ENCODE peak calls at places on chromosomes 11 and 22, in four cellular contexts. K, J, Z and R are unnamed samples.

GRCh38 chr11:72840780-72841179 is 26.6 kb downstream of the ATG16L2 start:
- DNase-seq in K (no peak), J (no peak), Z (peak; percentile 74), R (no peak)

GRCh38 chr11:43574949-43575915 is 105.3 kb upstream of the HSD17B12 start:
- DNase-seq in K (peak; percentile 53), J (no peak), Z (no peak), R (no peak)

GRCh38 chr22:46813816-46814597 is 51.6 kb downstream of the TBC1D22A start:
- DNase-seq in K (no peak), J (no peak), Z (no peak), R (no peak)

GRCh38 chr11:106076923-106077608 is at the start of gene KBTBD3:
- DNase-seq in K (peak; percentile 98), J (peak; percentile 71), Z (peak; percentile 98), R (peak; percentile 93)

GRCh38 chr11:134125507-134125906 is 56.6 kb downstream of the JAM3 start:
- DNase-seq in K (no peak), J (no peak), Z (no peak), R (no peak)

GRCh38 chr11:29333993-29334780 is 682.6 kb downstream of the KCNA4 start:
- DNase-seq in K (no peak), J (peak; percentile 61), Z (no peak), R (peak; percentile 36)

GRCh38 chr22:49632199-49633009 is 195.3 kb downstream of the BRD1 start:
- DNase-seq in K (peak; percentile 35), J (peak; percentile 67), Z (no peak), R (peak; percentile 64)

GRCh38 chr11:65609236-65609635 is 4.8 kb downstream of the MAP3K11 start:
- DNase-seq in K (no peak), J (no peak), Z (no peak), R (no peak)

GRCh38 chr11:45771942-45772522 is 32.9 kb upstream of the SLC35C1 start:
- DNase-seq in K (peak; percentile 92), J (peak; percentile 96), Z (peak; percentile 18), R (peak; percentile 94)

GRCh38 chr22:49137216-49137840 is 690.3 kb downstream of the BRD1 start:
- DNase-seq in K (no peak), J (no peak), Z (no peak), R (no peak)

GRCh38 chr11:71551711-71552110 is 3.5 kb downstream of the KRTAP5-9 start:
- DNase-seq in K (no peak), J (no peak), Z (no peak), R (no peak)

GRCh38 chr11:20045098-20045688 is 115.1 kb downstream of the DBX1 start:
- DNase-seq in K (no peak), J (no peak), Z (no peak), R (no peak)

GRCh38 chr11:30786392-30787120 is 200.4 kb upstream of the MPPED2 start:
- DNase-seq in K (no peak), J (no peak), Z (no peak), R (no peak)

GRCh38 chr22:20111045-20111688 is 4.7 kb upstream of the RANBP1 start:
- DNase-seq in K (peak; percentile 82), J (peak; percentile 54), Z (no peak), R (peak; percentile 75)
- TF ChIP-seq CTCF in K (peak; percentile 77), J (peak; percentile 25), Z (peak; percentile 34), R (peak; percentile 27)

GRCh38 chr11:746289-747175 is 732 bp upstream of the TALDO1 start:
- DNase-seq in K (peak; percentile 62), J (no peak), Z (no peak), R (peak; percentile 57)

GRCh38 chr11:749731-750130 is 2.5 kb downstream of the TALDO1 start:
- DNase-seq in K (no peak), J (no peak), Z (no peak), R (no peak)

GRCh38 chr11:748007-748359 is 719 bp downstream of the TALDO1 start:
- DNase-seq in K (no peak), J (no peak), Z (no peak), R (peak; percentile 48)

GRCh38 chr11:742571-743201 is 4.6 kb upstream of the TALDO1 start:
- DNase-seq in K (no peak), J (no peak), Z (no peak), R (no peak)

DNA sequence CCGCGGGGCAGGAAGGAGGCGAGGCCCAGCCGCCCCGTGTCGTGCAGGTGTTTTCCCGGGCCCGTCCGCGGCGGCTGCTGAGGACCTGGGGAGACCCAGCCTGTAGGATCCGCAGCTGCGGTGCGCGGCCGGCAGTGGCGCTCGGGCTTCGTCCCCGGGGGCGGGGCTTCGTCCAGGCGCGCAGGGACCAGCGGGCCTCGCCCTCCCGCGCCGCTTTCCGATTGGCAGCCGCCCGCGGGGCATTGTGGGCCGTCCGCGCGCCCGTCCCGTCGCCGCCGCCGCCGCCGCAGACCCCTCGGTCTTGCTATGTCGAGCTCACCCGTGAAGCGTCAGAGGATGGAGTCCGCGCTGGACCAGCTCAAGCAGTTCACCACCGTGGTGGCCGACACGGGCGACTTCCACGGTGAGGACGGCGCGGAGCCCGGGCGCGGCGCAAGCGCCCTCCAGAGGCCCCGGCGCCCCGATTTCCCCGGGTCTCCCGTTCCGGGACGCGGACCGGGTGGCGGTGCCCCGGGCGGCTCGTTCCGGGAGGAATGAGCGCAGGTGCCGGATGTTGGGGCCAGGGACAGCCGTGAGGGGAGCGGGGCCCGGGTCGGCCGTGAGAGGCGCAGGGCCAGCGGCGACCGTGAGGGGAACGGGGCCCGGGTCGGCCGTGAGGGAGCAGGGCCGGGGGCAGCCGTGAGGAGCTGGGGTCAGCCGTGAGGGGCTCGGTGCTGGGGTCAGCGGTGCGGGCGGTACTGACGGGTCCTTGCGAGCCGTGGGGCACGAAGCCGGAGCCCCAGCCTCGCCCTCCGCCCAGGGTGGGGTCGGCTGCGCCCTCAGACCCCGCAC is at the start of gene TALDO1:
- DNase-seq in K (peak; percentile 89), J (peak; percentile 88), Z (peak; percentile 51), R (peak; percentile 98)
- TF ChIP-seq CTCF in K (peak; percentile 11), J (no peak), Z (no peak), R (peak; percentile 34)

DNA sequence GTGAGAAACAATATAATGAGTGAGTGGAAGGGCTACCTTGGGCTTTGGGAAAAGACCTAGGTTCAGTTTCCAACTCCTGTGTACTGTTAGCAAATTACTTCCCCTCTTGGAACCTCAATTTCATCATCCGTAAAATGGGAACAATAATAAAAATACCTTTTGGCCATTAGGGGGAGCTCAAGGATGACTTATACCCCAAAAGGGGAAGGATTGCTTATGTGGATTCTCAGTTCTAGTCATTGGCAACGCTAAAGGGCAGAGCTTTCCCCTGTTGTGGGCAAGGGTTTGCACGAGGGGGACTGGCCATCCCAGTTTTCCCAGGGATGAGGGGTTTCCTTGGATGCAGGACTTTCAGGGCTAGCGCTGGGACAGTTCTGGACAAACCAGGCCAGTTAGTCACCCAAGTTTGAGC is 3.1 kb upstream of the COMMD9 start:
- DNase-seq in K (no peak), J (peak; percentile 44), Z (peak; percentile 19), R (peak; percentile 74)
- TF ChIP-seq CTCF in K (peak; percentile 85), J (peak; percentile 89), Z (peak; percentile 27), R (peak; percentile 34)

GRCh38 chr11:70049045-70049444 is 29.1 kb upstream of the ANO1 start:
- DNase-seq in K (no peak), J (no peak), Z (no peak), R (no peak)

GRCh38 chr11:70043482-70043881 is 34.6 kb upstream of the ANO1 start:
- DNase-seq in K (no peak), J (no peak), Z (no peak), R (no peak)

GRCh38 chr11:70050243-70050642 is 27.9 kb upstream of the ANO1 start:
- DNase-seq in K (no peak), J (no peak), Z (no peak), R (no peak)

GRCh38 chr11:70046089-70046488 is 32.0 kb upstream of the ANO1 start:
- DNase-seq in K (no peak), J (no peak), Z (no peak), R (no peak)

DNA sequence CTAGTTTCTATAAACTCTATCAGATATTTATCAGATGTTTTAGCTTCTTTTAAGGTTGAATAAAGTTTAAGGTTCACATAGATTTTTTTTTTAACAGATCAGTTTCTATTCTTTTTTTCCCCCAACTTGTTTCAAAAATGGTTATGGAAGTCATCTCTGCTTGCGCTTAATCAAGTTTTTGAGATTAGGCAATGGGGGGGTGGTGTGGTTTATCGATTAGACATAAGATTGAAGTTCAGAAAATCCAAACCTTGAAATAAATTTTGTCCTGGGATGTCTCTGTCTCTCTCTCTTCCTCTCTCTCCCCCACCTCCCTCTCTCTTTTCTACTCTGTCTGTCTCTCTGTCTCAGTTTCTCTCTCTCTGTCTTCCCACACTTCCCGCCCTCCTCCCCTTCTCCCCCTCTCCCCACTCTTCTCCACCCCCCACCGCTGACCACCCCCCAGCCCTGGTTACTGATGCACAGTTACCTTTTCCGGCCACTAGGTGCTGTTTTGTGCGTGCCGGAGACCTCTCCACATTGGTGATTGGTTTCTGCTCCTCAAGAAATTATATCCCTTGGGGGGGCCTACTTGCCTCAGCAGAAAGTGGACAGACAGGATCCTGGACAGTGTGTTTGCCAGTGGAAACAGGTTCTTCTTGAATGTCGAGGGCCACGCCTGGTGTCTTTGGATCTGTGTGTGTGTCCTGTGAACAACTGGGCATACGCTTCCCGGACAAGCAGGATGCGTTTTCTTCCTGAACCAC is 29.7 kb upstream of the ANO1 start:
- DNase-seq in K (no peak), J (peak; percentile 40), Z (no peak), R (no peak)
- TF ChIP-seq CTCF in K (no peak), J (no peak), Z (no peak), R (no peak)

GRCh38 chr22:36860017-36860416 is 789 bp upstream of the NCF4 start:
- DNase-seq in K (no peak), J (no peak), Z (no peak), R (no peak)
- TF ChIP-seq CTCF in K (no peak), J (no peak), Z (no peak), R (peak; percentile 18)

GRCh38 chr22:31148516-31148915 is 8.2 kb upstream of the PLA2G3 start:
- DNase-seq in K (no peak), J (no peak), Z (no peak), R (no peak)

GRCh38 chr22:31148953-31149627 is 8.8 kb upstream of the PLA2G3 start:
- DNase-seq in K (peak; percentile 60), J (peak; percentile 75), Z (peak; percentile 59), R (peak; percentile 75)

GRCh38 chr22:31151872-31152271 is 8.1 kb upstream of the RNF185 start:
- DNase-seq in K (no peak), J (no peak), Z (no peak), R (no peak)

GRCh38 chr22:31153357-31153756 is 6.6 kb upstream of the RNF185 start:
- DNase-seq in K (no peak), J (no peak), Z (no peak), R (no peak)

GRCh38 chr22:31150615-31151014 is 9.4 kb upstream of the RNF185 start:
- DNase-seq in K (no peak), J (no peak), Z (no peak), R (no peak)
- TF ChIP-seq CTCF in K (no peak), J (peak; percentile 6), Z (peak; percentile 27), R (no peak)